ENCODE peak calls at places on chromosome 14, in five cellular contexts. D, K, F, H and L are unnamed samples.

GRCh38 chr14:91509083-91509877 is 830 bp downstream of the PPP4R3A start:
- DNase-seq in K (no peak), H (peak; percentile 56), F (no peak), D (no peak), L (peak; percentile 25)

GRCh38 chr14:34113991-34114390 is 163.1 kb upstream of the EGLN3 start:
- DNase-seq in H (no peak), F (no peak), K (no peak), D (no peak), L (no peak)

GRCh38 chr14:61531741-61532505 is 163.4 kb upstream of the HIF1A start:
- DNase-seq in D (no peak), F (no peak), K (no peak), H (no peak), L (no peak)

GRCh38 chr14:43706901-43707300 is 800.2 kb downstream of the FSCB start:
- DNase-seq in F (peak; percentile 19), D (no peak), H (no peak), K (peak; percentile 4), L (no peak)

GRCh38 chr14:75141062-75141461 is 14.2 kb upstream of the NEK9 start:
- DNase-seq in K (no peak), H (no peak), D (no peak), F (no peak), L (no peak)

GRCh38 chr14:96091941-96092411 is 52.8 kb downstream of the C14orf132 start:
- DNase-seq in F (peak; percentile 75), K (no peak), D (no peak), H (no peak), L (no peak)

GRCh38 chr14:96940009-96940408 is 142.8 kb downstream of the VRK1 start:
- DNase-seq in K (no peak), D (peak; percentile 60), F (no peak), H (peak; percentile 27), L (peak; percentile 46)

GRCh38 chr14:29085546-29085945 is 319.0 kb downstream of the FOXG1 start:
- DNase-seq in D (no peak), F (peak; percentile 26), K (no peak), H (peak; percentile 74), L (no peak)

GRCh38 chr14:91417983-91418386 is 365 bp upstream of the CCDC88C start:
- DNase-seq in K (no peak), D (peak; percentile 64), F (no peak), H (peak; percentile 61), L (no peak)

GRCh38 chr14:91924871-91925726 is 22.4 kb downstream of the FBLN5 start:
- DNase-seq in K (no peak), F (peak; percentile 54), D (no peak), H (peak; percentile 11), L (peak; percentile 40)

GRCh38 chr14:85527458-85527857 is 2.5 kb upstream of the FLRT2 start:
- DNase-seq in H (no peak), F (peak; percentile 38), D (no peak), K (no peak), L (no peak)

GRCh38 chr14:91038439-91038838 is 22.0 kb downstream of the RPS6KA5 start:
- DNase-seq in H (no peak), K (peak; percentile 66), F (peak; percentile 87), D (no peak), L (no peak)

GRCh38 chr14:35257809-35258208 is 34.4 kb upstream of the PSMA6 start:
- DNase-seq in H (no peak), D (no peak), F (peak; percentile 47), K (peak; percentile 16), L (no peak)

GRCh38 chr14:85156319-85156718 is 373.6 kb upstream of the FLRT2 start:
- DNase-seq in H (no peak), F (no peak), D (no peak), K (no peak), L (no peak)

GRCh38 chr14:101224356-101225115 is 321.0 kb upstream of the RTL1 start:
- DNase-seq in H (peak; percentile 13), K (no peak), F (no peak), D (no peak), L (no peak)

GRCh38 chr14:89351364-89351957 is 65.6 kb downstream of the FOXN3 start:
- DNase-seq in K (no peak), F (no peak), D (no peak), H (peak; percentile 87), L (no peak)

GRCh38 chr14:102362545-102363181 is at the start of the genes CINP and TECPR2:
- DNase-seq in K (peak; percentile 77), D (peak; percentile 99), H (peak; percentile 99), F (peak; percentile 92), L (peak; percentile 95)

GRCh38 chr14:89621791-89622638 is 205.0 kb upstream of the FOXN3 start:
- DNase-seq in D (no peak), H (no peak), F (no peak), K (no peak), L (no peak)

GRCh38 chr14:55245657-55246268 is 25.5 kb upstream of the FBXO34 start:
- DNase-seq in D (no peak), K (no peak), H (peak; percentile 64), F (peak; percentile 39), L (no peak)

GRCh38 chr14:61388976-61389576 is 67.7 kb downstream of the PRKCH start:
- DNase-seq in F (peak; percentile 42), H (no peak), D (no peak), K (no peak), L (no peak)

GRCh38 chr14:100761481-100761880 is 34.8 kb downstream of the DLK1 start:
- DNase-seq in H (no peak), K (peak; percentile 73), F (peak; percentile 92), D (no peak), L (no peak)

GRCh38 chr14:50944647-50945413 is 547 bp upstream of the PYGL start:
- DNase-seq in D (no peak), F (peak; percentile 55), K (no peak), H (no peak), L (no peak)

GRCh38 chr14:74213907-74214803 is 25.1 kb upstream of the VSX2 start:
- DNase-seq in F (no peak), K (no peak), H (peak; percentile 24), D (no peak), L (no peak)

GRCh38 chr14:105860615-105861580 is 334.5 kb downstream of the TMEM121 start:
- DNase-seq in K (no peak), D (no peak), F (no peak), H (no peak), L (peak; percentile 5)

GRCh38 chr14:59246566-59246965 is 58.1 kb downstream of the DAAM1 start:
- DNase-seq in D (no peak), H (no peak), K (no peak), F (peak; percentile 82), L (no peak)

GRCh38 chr14:75433631-75434556 is 6.1 kb downstream of the JDP2 start:
- DNase-seq in D (no peak), H (no peak), F (peak; percentile 84), K (peak; percentile 59), L (no peak)

GRCh38 chr14:23537351-23538048 is 14.1 kb downstream of the ZFHX2 start:
- DNase-seq in D (no peak), H (peak; percentile 97), F (no peak), K (no peak), L (no peak)

GRCh38 chr14:105023144-105023543 is 2.3 kb upstream of the CDCA4 start:
- DNase-seq in H (no peak), F (no peak), K (no peak), D (no peak), L (no peak)

GRCh38 chr14:99267871-99268775 is 3.9 kb downstream of the BCL11B start:
- DNase-seq in K (no peak), H (no peak), D (no peak), F (no peak), L (no peak)

GRCh38 chr14:92631098-92631497 is 117.3 kb downstream of the LGMN start:
- DNase-seq in F (no peak), K (no peak), D (no peak), H (no peak), L (no peak)

GRCh38 chr14:33676135-33676566 is 274.7 kb downstream of the EGLN3 start:
- DNase-seq in F (peak; percentile 57), K (no peak), D (peak; percentile 61), H (peak; percentile 88), L (no peak)

GRCh38 chr14:74792249-74793039 is 29.3 kb downstream of the YLPM1 start:
- DNase-seq in H (peak; percentile 72), D (no peak), F (peak; percentile 15), K (no peak), L (no peak)

DNA sequence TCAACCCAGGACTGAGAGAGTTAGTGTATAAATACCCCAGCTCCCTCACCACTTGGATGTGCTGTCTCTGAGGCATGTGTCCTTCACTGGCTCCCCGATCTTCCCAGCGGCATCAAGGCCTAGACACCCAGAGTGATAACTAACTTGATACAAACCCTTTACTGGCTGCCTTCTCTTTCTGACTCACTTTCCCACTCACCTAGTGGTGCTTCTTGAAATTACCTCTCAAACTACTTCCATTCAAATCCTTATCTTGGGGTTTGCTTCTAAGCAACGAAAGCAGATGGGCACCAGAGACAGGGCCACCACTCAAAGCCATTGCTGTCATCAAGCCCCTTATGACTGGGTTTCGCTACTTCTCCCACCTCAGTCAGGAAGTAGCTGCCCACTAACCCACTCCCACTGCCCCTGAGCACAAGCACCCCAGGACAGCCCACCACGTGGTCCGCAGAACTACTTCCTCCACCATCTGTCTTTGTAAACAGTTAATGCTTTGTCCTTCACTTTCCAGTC is 17.2 kb downstream of the ZFP36L1 start:
- DNase-seq in K (no peak), H (peak; percentile 74), F (no peak), D (no peak), L (no peak)
- TF ChIP-seq CTCF in K (no peak), H (peak; percentile 37), F (no peak), D (no peak), L (peak; percentile 42)

GRCh38 chr14:25381498-25381897 is 331.6 kb upstream of the STXBP6 start:
- DNase-seq in F (peak; percentile 48), D (no peak), H (peak; percentile 52), K (no peak), L (no peak)
- TF ChIP-seq CTCF in F (peak; percentile 44), D (peak; percentile 29), H (peak; percentile 34), K (peak; percentile 12), L (peak; percentile 23)

GRCh38 chr14:81991998-81992397 is 458.3 kb upstream of the SEL1L start:
- DNase-seq in H (peak; percentile 57), F (peak; percentile 1), K (no peak), D (no peak), L (no peak)
- TF ChIP-seq CTCF in H (peak; percentile 37), F (peak; percentile 15), K (peak; percentile 13), D (peak; percentile 18), L (no peak)

GRCh38 chr14:67886221-67886620 is 66.6 kb downstream of the RAD51B start:
- DNase-seq in K (no peak), H (no peak), F (no peak), D (peak; percentile 4), L (no peak)

GRCh38 chr14:67881225-67881624 is 61.6 kb downstream of the RAD51B start:
- DNase-seq in H (no peak), D (no peak), F (no peak), K (no peak), L (no peak)

GRCh38 chr14:67887478-67887877 is 67.9 kb downstream of the RAD51B start:
- DNase-seq in H (no peak), F (no peak), K (no peak), D (no peak), L (no peak)

GRCh38 chr14:67882973-67883372 is 63.4 kb downstream of the RAD51B start:
- DNase-seq in F (no peak), K (no peak), D (no peak), H (no peak), L (no peak)

DNA sequence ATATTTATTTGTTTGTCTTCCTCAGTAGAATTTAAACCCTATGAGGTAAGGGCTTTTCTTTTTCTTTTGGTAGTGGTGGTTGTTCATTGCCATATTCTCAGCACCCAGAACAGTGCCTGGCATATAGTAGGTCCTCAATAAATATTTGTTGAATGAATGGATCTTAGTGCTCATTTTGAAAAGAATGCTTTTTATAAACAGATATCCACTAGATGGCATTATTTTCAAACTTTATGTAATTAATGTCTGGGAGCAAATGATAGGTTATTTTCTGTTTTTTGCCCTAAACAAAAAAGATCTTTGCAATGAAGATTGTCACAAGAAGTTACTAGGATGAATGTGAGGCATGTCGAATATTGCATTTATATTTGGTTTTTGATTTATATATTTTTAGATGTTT is 64.1 kb downstream of the RAD51B start:
- DNase-seq in K (peak; percentile 3), D (no peak), F (peak; percentile 41), H (no peak), L (no peak)
- TF ChIP-seq CTCF in K (no peak), D (no peak), F (peak; percentile 26), H (no peak), L (peak; percentile 40)